ENCODE peak calls at places on chromosome 11, in eight cellular contexts. C is fibroblast of mammary gland, I is MM.1S, H is WTC11, R is brain microvascular endothelial cell, Y is thyroid gland, S is Peyer's patch, K is heart right ventricle. N is an unnamed sample.

GRCh38 chr11:78200061-78200460 is 11.3 kb downstream of the USP35 start:
- DNase-seq in C (no peak), I (no peak), H (no peak), R (no peak), Y (no peak), S (no peak), K (no peak), N (no peak)

GRCh38 chr11:36306888-36307287 is 10.8 kb downstream of the PRR5L start:
- DNase-seq in C (peak), I (peak), H (no peak), R (no peak), Y (no peak), S (peak), K (no peak), N (peak)

GRCh38 chr11:36558511-36559413 is 9.0 kb upstream of the RAG1 start:
- DNase-seq in C (no peak), I (peak), H (no peak), R (no peak), Y (no peak), S (no peak), K (no peak), N (no peak)

GRCh38 chr11:64268687-64269379 is 15.6 kb downstream of the BAD start:
- DNase-seq in C (peak), I (peak), H (peak), R (peak), Y (peak), S (peak), K (peak), N (peak)

GRCh38 chr11:8267831-8268529 is 4.3 kb upstream of the LMO1 start:
- DNase-seq in C (no peak), I (no peak), H (peak), R (no peak), Y (peak), S (no peak), K (no peak), N (no peak)

GRCh38 chr11:82996966-82997606 is 74.6 kb downstream of the RAB30 start:
- DNase-seq in C (no peak), I (peak), H (no peak), R (no peak), Y (no peak), S (no peak), K (no peak), N (no peak)

GRCh38 chr11:69418576-69419296 is 62.7 kb upstream of the LINC01488 start:
- DNase-seq in C (no peak), I (no peak), H (no peak), R (no peak), Y (no peak), S (no peak), K (no peak), N (no peak)

GRCh38 chr11:130390071-130390758 is 38.2 kb downstream of the ADAMTS8 start:
- DNase-seq in C (peak), I (no peak), H (no peak), R (peak), Y (peak), S (no peak), K (no peak), N (peak)

GRCh38 chr11:73729594-73730206 is 31.2 kb downstream of the RAB6A start:
- DNase-seq in C (no peak), I (no peak), H (peak), R (no peak), Y (no peak), S (no peak), K (no peak), N (no peak)

GRCh38 chr11:31986201-31986889 is 104.5 kb upstream of the RCN1 start:
- DNase-seq in C (no peak), I (no peak), H (no peak), R (no peak), Y (no peak), S (no peak), K (no peak), N (no peak)

GRCh38 chr11:33002143-33002542 is 13.5 kb upstream of the DEPDC7 start:
- DNase-seq in C (no peak), I (no peak), H (no peak), R (no peak), Y (no peak), S (no peak), K (no peak), N (no peak)

GRCh38 chr11:65014146-65014960 is at the start of gene ARL2:
- DNase-seq in C (peak), I (peak), H (peak), R (no peak), Y (no peak), S (peak), K (peak), N (no peak)

GRCh38 chr11:2940166-2940929 is 11.1 kb upstream of the PHLDA2 start:
- DNase-seq in C (peak), I (no peak), H (no peak), R (no peak), Y (peak), S (no peak), K (no peak), N (peak)

GRCh38 chr11:93935826-93936225 is 85.3 kb upstream of the HEPHL1 start:
- DNase-seq in C (no peak), I (no peak), H (no peak), R (no peak), Y (no peak), S (no peak), K (no peak), N (no peak)

GRCh38 chr11:35969089-35970046 is 25.5 kb downstream of the LDLRAD3 start:
- DNase-seq in C (no peak), I (no peak), H (no peak), R (no peak), Y (peak), S (no peak), K (no peak), N (no peak)

GRCh38 chr11:46726206-46726862 is 7.3 kb downstream of the F2 start:
- DNase-seq in C (no peak), I (no peak), H (no peak), R (no peak), Y (no peak), S (no peak), K (no peak), N (no peak)

GRCh38 chr11:45444796-45445195 is 158.7 kb upstream of the SYT13 start:
- DNase-seq in C (no peak), I (no peak), H (no peak), R (no peak), Y (no peak), S (no peak), K (no peak), N (no peak)

GRCh38 chr11:88102595-88102929 is 72.7 kb downstream of the RAB38 start:
- DNase-seq in C (peak), I (no peak), H (no peak), R (no peak), Y (no peak), S (no peak), K (no peak), N (no peak)

GRCh38 chr11:88104408-88104807 is 70.8 kb downstream of the RAB38 start:
- DNase-seq in C (no peak), I (no peak), H (no peak), R (no peak), Y (no peak), S (no peak), K (no peak), N (no peak)

GRCh38 chr11:88101881-88102594 is 73.2 kb downstream of the RAB38 start:
- DNase-seq in C (no peak), I (no peak), H (no peak), R (no peak), Y (no peak), S (no peak), K (no peak), N (no peak)

GRCh38 chr11:88105952-88106351 is 69.3 kb downstream of the RAB38 start:
- DNase-seq in C (no peak), I (no peak), H (no peak), R (no peak), Y (no peak), S (no peak), K (no peak), N (no peak)

GRCh38 chr11:88103337-88104206 is 71.7 kb downstream of the RAB38 start:
- DNase-seq in C (peak), I (peak), H (peak), R (peak), Y (peak), S (no peak), K (peak), N (peak)
- TF ChIP-seq CTCF in C (peak), I (peak), H (peak), R (peak), Y (peak), S (no peak), K (peak), N (peak)

GRCh38 chr11:1309498-1310314 is at the start of gene TOLLIP:
- DNase-seq in C (peak), I (peak), H (peak), R (peak), Y (peak), S (peak), K (peak), N (peak)
- TF ChIP-seq CTCF in C (peak), I (peak), H (no peak), R (peak), Y (peak), S (no peak), K (peak), N (no peak)

GRCh38 chr11:132858203-132858602 is 674.1 kb downstream of the OPCML start:
- DNase-seq in C (no peak), I (no peak), H (peak), R (peak), Y (no peak), S (no peak), K (no peak), N (peak)
- TF ChIP-seq CTCF in C (no peak), I (no peak), H (no peak), R (peak), Y (no peak), S (no peak), K (no peak), N (peak)

GRCh38 chr11:11502303-11502828 is 119.4 kb downstream of the GALNT18 start:
- DNase-seq in C (no peak), I (no peak), H (no peak), R (no peak), Y (peak), S (no peak), K (no peak), N (no peak)

GRCh38 chr11:11499300-11499699 is 122.5 kb downstream of the GALNT18 start:
- DNase-seq in C (no peak), I (peak), H (no peak), R (no peak), Y (no peak), S (no peak), K (no peak), N (no peak)

GRCh38 chr11:11504071-11504470 is 117.7 kb downstream of the GALNT18 start:
- DNase-seq in C (no peak), I (no peak), H (no peak), R (no peak), Y (no peak), S (no peak), K (no peak), N (no peak)

GRCh38 chr11:11500744-11501487 is 120.9 kb downstream of the GALNT18 start:
- DNase-seq in C (no peak), I (no peak), H (peak), R (no peak), Y (no peak), S (no peak), K (no peak), N (no peak)

DNA sequence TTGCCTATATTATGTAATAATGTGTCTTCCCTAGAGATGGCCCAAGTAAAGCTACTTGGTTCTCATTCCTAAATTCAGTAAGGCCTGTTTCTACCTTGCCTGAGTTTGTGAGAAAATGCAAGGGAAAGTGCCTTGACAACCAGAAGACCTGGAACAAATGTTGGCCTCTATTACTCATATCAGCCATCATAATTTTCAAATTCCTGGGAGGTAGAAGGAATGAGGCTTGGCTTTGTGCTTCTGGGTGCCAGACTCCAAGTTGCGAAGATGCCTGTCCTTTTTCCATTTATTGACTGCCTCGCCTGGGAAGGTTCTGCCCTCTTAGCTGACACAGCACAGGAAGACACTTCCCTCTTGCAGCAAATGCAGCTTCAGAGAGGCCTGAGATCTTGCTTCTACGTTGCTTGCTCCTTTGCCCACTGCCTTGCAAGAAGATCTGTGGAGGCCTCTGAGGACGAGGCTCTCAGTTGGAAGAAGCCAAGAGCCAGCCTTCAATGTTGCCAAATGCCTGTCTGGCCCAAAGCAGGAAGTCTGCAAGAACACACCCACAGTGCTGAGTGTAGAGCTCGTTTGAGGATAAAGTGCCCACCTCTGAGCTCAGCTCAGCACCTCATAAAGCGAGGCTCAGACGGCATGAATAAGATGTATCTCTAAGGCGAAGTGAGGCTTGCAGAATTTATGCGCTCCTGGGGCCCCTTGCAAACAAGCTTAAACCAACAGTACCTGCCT is 120.1 kb downstream of the GALNT18 start:
- DNase-seq in C (no peak), I (no peak), H (no peak), R (no peak), Y (no peak), S (no peak), K (no peak), N (no peak)
- TF ChIP-seq CTCF in C (no peak), I (no peak), H (no peak), R (no peak), Y (no peak), S (no peak), K (no peak), N (no peak)

DNA sequence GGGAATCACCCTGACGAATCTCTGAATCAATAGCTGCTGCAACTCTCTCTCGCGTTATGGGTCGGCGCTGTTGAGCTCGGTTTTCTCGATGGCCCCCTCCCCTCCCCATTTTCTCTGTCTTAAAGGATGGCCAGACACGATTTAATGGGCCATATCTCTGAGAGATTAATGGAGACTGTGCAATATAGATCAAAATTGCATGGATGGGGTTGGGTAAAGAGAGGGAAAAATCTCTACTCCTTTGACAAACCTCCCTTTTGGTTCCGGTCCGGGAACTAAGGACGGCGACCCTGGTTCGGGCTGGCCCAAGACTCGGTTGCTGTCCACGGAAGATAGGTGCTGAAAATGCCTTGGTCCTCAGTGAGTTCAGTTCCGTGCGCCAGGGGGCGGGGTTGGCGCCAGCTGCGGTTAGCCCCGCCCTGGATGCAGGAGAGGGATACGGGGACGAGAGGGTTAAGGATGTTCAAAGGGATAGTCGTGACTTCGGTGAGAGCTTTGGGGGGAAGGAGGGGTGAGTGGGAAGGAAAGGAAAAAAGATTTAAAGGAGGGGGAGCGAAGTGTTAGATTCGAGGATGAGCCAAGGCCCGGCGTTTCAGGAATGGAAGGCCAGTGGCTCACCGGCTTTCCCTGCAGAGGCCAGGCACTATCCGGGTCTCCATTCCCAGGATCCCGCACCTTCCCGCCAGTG is 103.6 kb upstream of the HSD17B12 start:
- DNase-seq in C (peak), I (peak), H (peak), R (peak), Y (peak), S (no peak), K (peak), N (peak)
- TF ChIP-seq CTCF in C (peak), I (peak), H (peak), R (peak), Y (peak), S (no peak), K (peak), N (peak)

N was measured in HFFc6.